ENCODE peak calls at places on chromosomes 13 and 19, in five cellular contexts. Q, S, A, U and B are unnamed samples.

GRCh38 chr19:29519146-29519545 is 6.6 kb upstream of the VSTM2B start:
- DNase-seq in U (no peak), Q (no peak), S (no peak), A (no peak), B (no peak)

GRCh38 chr13:106077017-106077416 is 458.4 kb downstream of the EFNB2 start:
- DNase-seq in A (no peak), S (no peak), U (no peak), Q (no peak), B (no peak)

GRCh38 chr19:6737873-6738725 is 719 bp upstream of the GPR108 start:
- DNase-seq in A (peak; percentile 90), Q (peak; percentile 34), U (peak; percentile 79), S (peak; percentile 88), B (peak; percentile 74)

GRCh38 chr13:110559986-110560385 is 1.5 kb downstream of the RAB20 start:
- DNase-seq in Q (no peak), A (peak; percentile 21), U (no peak), S (no peak), B (no peak)

GRCh38 chr13:42832341-42833153 is 51.2 kb downstream of the FAM216B start:
- DNase-seq in S (no peak), U (peak; percentile 90), A (peak; percentile 87), Q (no peak), B (peak; percentile 56)

GRCh38 chr19:43576479-43576878 is 878 bp downstream of the PINLYP start:
- DNase-seq in A (peak; percentile 42), S (no peak), U (no peak), Q (no peak), B (no peak)

GRCh38 chr19:11481777-11482383 is 1.0 kb upstream of the ELAVL3 start:
- DNase-seq in A (peak; percentile 86), S (peak; percentile 84), U (peak; percentile 90), Q (peak; percentile 96), B (peak; percentile 95)

GRCh38 chr19:33039815-33040214 is 24.9 kb downstream of the RHPN2 start:
- DNase-seq in A (no peak), Q (no peak), U (no peak), S (no peak), B (no peak)

GRCh38 chr19:1841209-1841924 is 6.9 kb downstream of the REXO1 start:
- DNase-seq in U (no peak), Q (no peak), A (no peak), S (no peak), B (no peak)

GRCh38 chr13:74767031-74767430 is 632.8 kb upstream of the KLF12 start:
- DNase-seq in Q (no peak), S (no peak), U (peak; percentile 87), A (peak; percentile 74), B (peak; percentile 87)

GRCh38 chr19:47704024-47704423 is 9.2 kb upstream of the EHD2 start:
- DNase-seq in Q (no peak), U (peak; percentile 65), A (no peak), S (no peak), B (no peak)

GRCh38 chr13:36332986-36333385 is 13.2 kb downstream of the SPART start:
- DNase-seq in Q (no peak), A (peak; percentile 46), U (no peak), S (no peak), B (no peak)

GRCh38 chr13:110485604-110486003 is 75.9 kb downstream of the RAB20 start:
- DNase-seq in Q (no peak), A (no peak), S (no peak), U (peak; percentile 59), B (peak; percentile 62)

GRCh38 chr13:48273346-48273745 is 30.2 kb upstream of the RB1 start:
- DNase-seq in A (no peak), U (no peak), S (no peak), Q (no peak), B (no peak)

GRCh38 chr13:95552539-95553270 is at the start of gene CLDN10:
- DNase-seq in S (no peak), U (no peak), Q (peak; percentile 26), A (no peak), B (no peak)